ENCODE peak calls at places on chromosomes 5 and 9, in eight cellular contexts. W is fibroblast of lung, A is neural crest cell, N is PC-3, Y is colonic mucosa, X is right lobe of liver, R is choroid plexus epithelial cell, D is nephron progenitor cell. F is an unnamed sample.
A peak's percentile ranks its signal among the peaks of the same experiment; 100 is the strongest.

GRCh38 chr5:154166901-154167791 is 23.4 kb upstream of the GALNT10 start:
- DNase-seq in W (no peak), A (no peak), N (peak; percentile 22), Y (no peak), X (no peak), R (no peak), D (no peak), F (no peak)

GRCh38 chr9:97487107-97487506 is 14.4 kb upstream of the TMOD1 start:
- DNase-seq in W (no peak), A (no peak), N (peak; percentile 66), Y (no peak), X (no peak), R (peak; percentile 50), D (no peak), F (no peak)

GRCh38 chr9:110303136-110303535 is 34.5 kb downstream of the TXNDC8 start:
- DNase-seq in W (peak; percentile 86), A (no peak), N (no peak), Y (no peak), X (no peak), R (peak; percentile 83), D (no peak), F (no peak)

GRCh38 chr9:133552236-133552635 is 17.7 kb downstream of the ADAMTSL2 start:
- DNase-seq in W (no peak), A (no peak), N (no peak), Y (no peak), X (no peak), R (no peak), D (no peak), F (no peak)

GRCh38 chr5:51651889-51652288 is 268.6 kb downstream of the ISL1 start:
- DNase-seq in W (no peak), A (no peak), N (peak; percentile 74), Y (no peak), X (no peak), R (no peak), D (no peak), F (no peak)

GRCh38 chr9:36158917-36159316 is 10.3 kb upstream of the CCIN start:
- DNase-seq in W (no peak), A (no peak), N (no peak), Y (no peak), X (no peak), R (peak; percentile 15), D (no peak), F (no peak)

GRCh38 chr9:133951265-133951664 is 40.9 kb downstream of the VAV2 start:
- DNase-seq in W (no peak), A (no peak), N (no peak), Y (no peak), X (peak; percentile 43), R (no peak), D (no peak), F (no peak)

GRCh38 chr9:97109194-97109811 is 70.4 kb upstream of the CTSV start:
- DNase-seq in W (peak; percentile 31), A (no peak), N (peak; percentile 75), Y (peak; percentile 66), X (no peak), R (peak; percentile 66), D (peak; percentile 18), F (peak; percentile 54)

GRCh38 chr9:5425006-5425628 is 12.6 kb downstream of the PLGRKT start:
- DNase-seq in W (peak; percentile 53), A (no peak), N (peak; percentile 63), Y (no peak), X (no peak), R (peak; percentile 48), D (no peak), F (no peak)

GRCh38 chr5:116508835-116509234 is 65.8 kb downstream of the SEMA6A start:
- DNase-seq in W (no peak), A (no peak), N (no peak), Y (no peak), X (no peak), R (no peak), D (no peak), F (no peak)

GRCh38 chr9:128558431-128559310 is 6.3 kb downstream of the SPTAN1 start:
- DNase-seq in W (peak; percentile 92), A (peak; percentile 8), N (peak; percentile 76), Y (peak; percentile 91), X (peak; percentile 87), R (peak; percentile 91), D (peak; percentile 26), F (peak; percentile 51)

GRCh38 chr9:91515074-91515687 is 91.5 kb upstream of the NFIL3 start:
- DNase-seq in W (peak; percentile 82), A (no peak), N (peak; percentile 11), Y (no peak), X (no peak), R (peak; percentile 64), D (no peak), F (peak; percentile 37)

GRCh38 chr9:16191691-16192402 is 639.0 kb downstream of the CCDC171 start:
- DNase-seq in W (peak; percentile 89), A (peak; percentile 86), N (peak; percentile 74), Y (peak; percentile 78), X (peak; percentile 80), R (peak; percentile 95), D (peak; percentile 88), F (peak; percentile 93)

GRCh38 chr9:129483467-129484324 is 137.2 kb downstream of the C9orf50 start:
- DNase-seq in W (peak; percentile 94), A (no peak), N (peak; percentile 72), Y (peak; percentile 90), X (peak; percentile 88), R (peak; percentile 99), D (peak; percentile 50), F (no peak)

GRCh38 chr9:94156549-94157407 is 72.5 kb downstream of the PTPDC1 start:
- DNase-seq in W (peak; percentile 72), A (no peak), N (peak; percentile 38), Y (peak; percentile 88), X (no peak), R (peak; percentile 91), D (no peak), F (no peak)

GRCh38 chr9:78863531-78863930 is 566.6 kb downstream of the PSAT1 start:
- DNase-seq in W (no peak), A (no peak), N (peak; percentile 11), Y (no peak), X (no peak), R (peak; percentile 44), D (no peak), F (no peak)

GRCh38 chr5:38208782-38209378 is 49.5 kb upstream of the EGFLAM start:
- DNase-seq in W (peak; percentile 51), A (peak; percentile 17), N (peak; percentile 74), Y (no peak), X (no peak), R (peak; percentile 77), D (peak; percentile 35), F (peak; percentile 22)

GRCh38 chr5:43573058-43573457 is 16.2 kb upstream of the PAIP1 start:
- DNase-seq in W (peak; percentile 88), A (no peak), N (no peak), Y (no peak), X (no peak), R (peak; percentile 75), D (no peak), F (no peak)

DNA sequence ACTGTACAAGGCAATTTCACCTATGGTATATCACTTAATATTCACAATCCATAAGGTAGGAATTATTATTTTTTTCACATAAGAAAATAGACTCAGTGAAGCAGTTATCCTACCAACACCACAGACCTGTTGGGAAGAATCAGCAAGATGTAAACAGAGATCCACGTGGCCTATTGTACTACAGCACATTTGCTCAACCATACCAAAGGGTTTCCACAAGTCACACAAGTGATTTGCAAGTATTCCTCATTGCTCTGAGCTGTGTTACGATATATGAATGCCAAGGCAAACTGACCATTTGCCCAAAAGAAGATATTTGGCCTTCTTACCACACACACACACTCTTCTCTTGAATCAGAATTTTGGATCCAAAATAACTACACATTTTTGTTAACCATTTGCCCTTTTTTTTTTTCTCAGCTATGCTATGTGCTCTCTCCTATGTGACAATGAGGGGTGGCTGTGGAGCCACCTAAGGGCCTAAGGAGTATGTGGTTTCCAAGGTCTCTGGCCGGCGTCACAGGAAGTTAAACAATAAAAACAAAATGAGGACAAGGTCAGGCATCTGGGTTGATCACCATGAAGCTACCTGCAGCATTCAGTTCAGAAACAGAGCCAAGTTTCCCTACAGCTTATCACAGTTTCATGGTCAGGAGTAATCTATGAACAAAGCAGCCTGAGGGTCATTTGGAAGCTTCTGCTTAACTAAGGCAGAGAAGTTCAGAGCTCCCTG is 171.0 kb upstream of the FREM1 start:
- DNase-seq in W (no peak), A (no peak), N (no peak), Y (no peak), X (no peak), R (no peak), D (no peak), F (no peak)
- TF ChIP-seq CTCF in W (no peak), A (no peak), N (no peak), Y (no peak), X (no peak), R (no peak), D (no peak), F (no peak)

GRCh38 chr5:137796279-137796678 is 42.1 kb upstream of the HNRNPA0 start:
- DNase-seq in W (no peak), A (no peak), N (no peak), Y (no peak), X (no peak), R (no peak), D (no peak), F (no peak)
- TF ChIP-seq CTCF in W (no peak), A (no peak), N (no peak), Y (no peak), X (no peak), R (no peak), D (no peak), F (no peak)

DNA sequence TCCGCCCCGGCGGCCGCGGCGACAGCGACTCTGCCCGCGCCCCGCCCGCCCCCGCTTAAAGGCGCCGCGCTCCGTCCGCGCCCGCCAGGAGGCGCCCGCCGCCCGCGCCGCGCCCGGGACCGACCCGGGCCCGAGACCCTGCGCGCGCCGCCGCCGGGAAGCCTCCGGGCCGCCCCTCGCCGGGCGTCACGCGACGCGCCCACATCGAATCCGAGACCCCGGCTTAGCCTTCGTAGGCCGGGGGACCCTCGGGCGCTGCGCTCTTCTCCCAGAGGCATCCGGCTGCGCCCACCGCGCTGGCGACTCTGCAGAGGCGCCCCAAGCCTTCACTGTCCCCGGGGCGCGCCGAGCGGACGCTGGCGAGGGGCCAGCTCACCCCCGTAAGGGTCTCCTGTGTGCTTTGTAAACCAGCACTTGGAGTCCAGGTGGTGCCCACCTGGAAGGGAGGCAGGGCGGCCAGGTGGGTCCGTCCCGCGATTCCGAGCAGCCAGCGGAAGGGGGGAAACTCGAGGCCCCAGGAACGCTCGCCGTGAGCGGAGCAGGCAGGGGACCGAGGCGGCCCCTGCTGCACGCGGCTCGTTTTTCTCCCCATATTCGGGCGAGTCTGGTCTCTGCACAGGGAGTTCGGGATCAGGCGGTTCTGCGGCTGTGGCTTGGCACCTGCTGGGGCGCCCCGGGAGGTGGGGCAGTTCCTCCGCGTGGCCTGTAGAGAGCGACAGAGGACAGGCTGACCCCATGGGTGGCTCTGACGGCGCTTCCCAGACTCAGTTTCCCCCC is 432 bp upstream of the ABCA2 start:
- DNase-seq in W (no peak), A (peak; percentile 57), N (peak; percentile 61), Y (peak; percentile 83), X (peak; percentile 85), R (peak; percentile 35), D (peak; percentile 85), F (peak; percentile 76)
- TF ChIP-seq CTCF in W (peak; percentile 34), A (peak; percentile 33), N (no peak), Y (peak; percentile 25), X (peak; percentile 58), R (peak; percentile 44), D (no peak), F (no peak)

DNA sequence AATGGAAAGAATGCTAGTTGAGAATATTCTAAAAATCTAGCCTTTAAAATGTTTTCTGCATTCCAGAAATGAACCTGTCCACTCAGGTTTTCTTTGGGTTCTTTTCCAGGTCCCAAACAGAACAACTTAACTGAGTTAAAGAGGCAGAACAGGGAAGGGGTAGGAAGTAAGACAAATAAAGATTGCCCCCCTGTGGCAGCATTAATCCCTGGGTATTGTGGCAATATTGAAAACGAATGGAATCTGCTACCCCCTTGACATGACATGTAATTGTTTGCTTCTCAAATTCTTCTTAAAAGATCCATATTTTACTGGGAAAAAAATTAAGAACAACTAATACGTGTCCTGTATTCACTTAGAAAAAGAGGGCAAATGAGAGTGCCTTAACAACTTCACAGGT is 9.3 kb upstream of the RBM22 start:
- DNase-seq in W (peak; percentile 19), A (no peak), N (peak; percentile 21), Y (no peak), X (no peak), R (peak; percentile 15), D (no peak), F (no peak)
- TF ChIP-seq CTCF in W (peak; percentile 26), A (peak; percentile 43), N (peak; percentile 59), Y (no peak), X (peak; percentile 39), R (peak; percentile 43), D (peak; percentile 27), F (no peak)